ENCODE peak calls at places on chromosome 15, in five cellular contexts. One of them, this sample, is unnamed.

GRCh38 chr15:83971967-83972366 is 263.6 kb upstream of the GOLGA6L4 start:
- DNase-seq in G401: no peak
- DNase-seq in body of pancreas: no peak
- DNase-seq in hepatocyte: no peak
- DNase-seq in MM.1S: no peak
- DNase-seq in this sample: no peak

GRCh38 chr15:90259524-90259923 is 5.9 kb upstream of the NGRN start:
- DNase-seq in G401: no peak
- DNase-seq in body of pancreas: no peak
- DNase-seq in MM.1S: peak; percentile 68
- DNase-seq in hepatocyte: no peak
- DNase-seq in this sample: no peak

GRCh38 chr15:48389701-48390143 is 58.5 kb downstream of the DUT start:
- DNase-seq in hepatocyte: no peak
- DNase-seq in G401: no peak
- DNase-seq in MM.1S: no peak
- DNase-seq in body of pancreas: no peak
- DNase-seq in this sample: no peak

GRCh38 chr15:95684126-95684525 is 646.4 kb upstream of the NR2F2 start:
- DNase-seq in G401: no peak
- DNase-seq in hepatocyte: no peak
- DNase-seq in body of pancreas: no peak
- DNase-seq in MM.1S: no peak
- DNase-seq in this sample: no peak

GRCh38 chr15:74130089-74130848 is at the start of gene ISLR2:
- DNase-seq in hepatocyte: peak; percentile 39
- DNase-seq in G401: no peak
- DNase-seq in body of pancreas: no peak
- DNase-seq in MM.1S: no peak
- DNase-seq in this sample: no peak

GRCh38 chr15:36897834-36898233 is 202.5 kb downstream of the MEIS2 start:
- DNase-seq in G401: no peak
- DNase-seq in MM.1S: no peak
- DNase-seq in hepatocyte: no peak
- DNase-seq in body of pancreas: no peak
- DNase-seq in this sample: no peak

GRCh38 chr15:62792960-62793758 is 249.4 kb upstream of the TPM1 start:
- DNase-seq in hepatocyte: no peak
- DNase-seq in G401: no peak
- DNase-seq in body of pancreas: no peak
- DNase-seq in MM.1S: no peak
- DNase-seq in this sample: no peak

GRCh38 chr15:60661075-60661645 is 182.2 kb upstream of the ICE2 start:
- DNase-seq in G401: no peak
- DNase-seq in hepatocyte: no peak
- DNase-seq in body of pancreas: no peak
- DNase-seq in MM.1S: no peak
- DNase-seq in this sample: no peak

GRCh38 chr15:71729319-71729718 is 81.0 kb upstream of the NR2E3 start:
- DNase-seq in hepatocyte: no peak
- DNase-seq in G401: no peak
- DNase-seq in body of pancreas: no peak
- DNase-seq in MM.1S: no peak
- DNase-seq in this sample: no peak

GRCh38 chr15:88449581-88449980 is 17.6 kb downstream of the MRPL46 start:
- DNase-seq in hepatocyte: no peak
- DNase-seq in G401: no peak
- DNase-seq in MM.1S: no peak
- DNase-seq in body of pancreas: no peak
- DNase-seq in this sample: no peak

GRCh38 chr15:51332211-51333147 is 5.9 kb downstream of the CYP19A1 start:
- DNase-seq in G401: no peak
- DNase-seq in hepatocyte: no peak
- DNase-seq in MM.1S: no peak
- DNase-seq in body of pancreas: no peak
- DNase-seq in this sample: no peak

GRCh38 chr15:64122936-64123351 is 27.2 kb downstream of the SNX1 start:
- DNase-seq in MM.1S: no peak
- DNase-seq in hepatocyte: no peak
- DNase-seq in G401: no peak
- DNase-seq in body of pancreas: no peak
- DNase-seq in this sample: no peak

GRCh38 chr15:62417444-62417843 is 252.4 kb upstream of the C2CD4B start:
- DNase-seq in hepatocyte: no peak
- DNase-seq in body of pancreas: no peak
- DNase-seq in G401: no peak
- DNase-seq in MM.1S: no peak
- DNase-seq in this sample: no peak

GRCh38 chr15:27889258-27889657 is 209.9 kb downstream of the OCA2 start:
- DNase-seq in hepatocyte: no peak
- DNase-seq in MM.1S: no peak
- DNase-seq in G401: no peak
- DNase-seq in body of pancreas: no peak
- DNase-seq in this sample: no peak

GRCh38 chr15:36075333-36075732 is 504.1 kb upstream of the CDIN1 start:
- DNase-seq in MM.1S: no peak
- DNase-seq in body of pancreas: no peak
- DNase-seq in G401: no peak
- DNase-seq in hepatocyte: no peak
- DNase-seq in this sample: no peak

GRCh38 chr15:80309769-80310384 is 57.9 kb upstream of the CTXND1 start:
- DNase-seq in G401: peak; percentile 63
- DNase-seq in hepatocyte: peak; percentile 61
- DNase-seq in body of pancreas: peak; percentile 33
- DNase-seq in MM.1S: no peak
- DNase-seq in this sample: no peak

GRCh38 chr15:101481917-101482525 is 7.5 kb downstream of the PCSK6 start:
- DNase-seq in G401: no peak
- DNase-seq in body of pancreas: no peak
- DNase-seq in hepatocyte: peak; percentile 52
- DNase-seq in MM.1S: no peak
- DNase-seq in this sample: no peak

GRCh38 chr15:68340711-68341671 is 63.4 kb downstream of the FEM1B start:
- DNase-seq in hepatocyte: no peak
- DNase-seq in MM.1S: no peak
- DNase-seq in body of pancreas: no peak
- DNase-seq in G401: no peak
- DNase-seq in this sample: no peak

GRCh38 chr15:83816124-83816883 is 162.4 kb downstream of the ADAMTSL3 start:
- DNase-seq in MM.1S: no peak
- DNase-seq in G401: no peak
- DNase-seq in body of pancreas: no peak
- DNase-seq in hepatocyte: no peak
- DNase-seq in this sample: no peak

GRCh38 chr15:70504305-70504951 is 258.9 kb downstream of the UACA start:
- DNase-seq in MM.1S: peak; percentile 96
- DNase-seq in G401: no peak
- DNase-seq in body of pancreas: peak; percentile 44
- DNase-seq in hepatocyte: no peak
- DNase-seq in this sample: peak; percentile 65

GRCh38 chr15:93288718-93289117 is 199.7 kb upstream of the RGMA start:
- DNase-seq in G401: peak; percentile 15
- DNase-seq in MM.1S: no peak
- DNase-seq in hepatocyte: no peak
- DNase-seq in body of pancreas: peak; percentile 43
- DNase-seq in this sample: no peak

GRCh38 chr15:74964794-74965193 is 8.2 kb upstream of the RPP25 start:
- DNase-seq in hepatocyte: no peak
- DNase-seq in MM.1S: peak; percentile 30
- DNase-seq in body of pancreas: peak; percentile 14
- DNase-seq in G401: no peak
- DNase-seq in this sample: no peak

GRCh38 chr15:91572110-91572509 is 281.4 kb upstream of the SLCO3A1 start:
- DNase-seq in hepatocyte: no peak
- DNase-seq in G401: no peak
- DNase-seq in body of pancreas: no peak
- DNase-seq in MM.1S: no peak
- DNase-seq in this sample: no peak

GRCh38 chr15:98684441-98684840 is 36.1 kb downstream of the IGF1R start:
- DNase-seq in G401: no peak
- DNase-seq in body of pancreas: no peak
- DNase-seq in hepatocyte: peak; percentile 23
- DNase-seq in MM.1S: no peak
- DNase-seq in this sample: no peak

GRCh38 chr15:94193906-94194305 is 37.5 kb upstream of the MCTP2 start:
- DNase-seq in G401: no peak
- DNase-seq in hepatocyte: no peak
- DNase-seq in body of pancreas: no peak
- DNase-seq in MM.1S: no peak
- DNase-seq in this sample: no peak

GRCh38 chr15:73936588-73937312 is 10.5 kb downstream of the LOXL1 start:
- DNase-seq in body of pancreas: no peak
- DNase-seq in hepatocyte: no peak
- DNase-seq in G401: no peak
- DNase-seq in MM.1S: no peak
- DNase-seq in this sample: no peak

GRCh38 chr15:78368115-78368514 is 28.0 kb downstream of the CRABP1 start:
- DNase-seq in hepatocyte: no peak
- DNase-seq in G401: no peak
- DNase-seq in body of pancreas: no peak
- DNase-seq in MM.1S: no peak
- DNase-seq in this sample: no peak

GRCh38 chr15:39770748-39771689 is 11.6 kb downstream of the FSIP1 start:
- DNase-seq in body of pancreas: no peak
- DNase-seq in G401: no peak
- DNase-seq in MM.1S: peak; percentile 35
- DNase-seq in hepatocyte: no peak
- DNase-seq in this sample: no peak

GRCh38 chr15:28006116-28006911 is 92.8 kb downstream of the OCA2 start:
- DNase-seq in body of pancreas: no peak
- DNase-seq in MM.1S: no peak
- DNase-seq in G401: no peak
- DNase-seq in hepatocyte: no peak
- DNase-seq in this sample: no peak

GRCh38 chr15:42367041-42367440 is 7.7 kb downstream of the CAPN3 start:
- DNase-seq in MM.1S: no peak
- DNase-seq in hepatocyte: no peak
- DNase-seq in body of pancreas: no peak
- DNase-seq in G401: no peak
- DNase-seq in this sample: no peak

GRCh38 chr15:98075441-98075840 is 114.9 kb downstream of the ARRDC4 start:
- DNase-seq in body of pancreas: no peak
- DNase-seq in G401: no peak
- DNase-seq in hepatocyte: no peak
- DNase-seq in MM.1S: no peak
- DNase-seq in this sample: no peak

This sample was measured in transverse colon.